ENCODE peak calls at places on chromosomes 16 and 17, in seven cellular contexts. T, I, X, G, W, D and Y are unnamed samples.

GRCh38 chr16:27304881-27305280 is 8.9 kb upstream of the IL4R start:
- DNase-seq in T (no peak), I (no peak), X (no peak), G (no peak), W (no peak), D (no peak), Y (no peak)

GRCh38 chr16:86221085-86221484 is 289.2 kb upstream of the FOXF1 start:
- DNase-seq in T (no peak), I (no peak), X (no peak), G (no peak), W (no peak), D (no peak), Y (no peak)

GRCh38 chr16:89565506-89566372 is 5.3 kb downstream of the RPL13 start:
- DNase-seq in T (peak), I (peak), X (peak), G (peak), W (peak), D (no peak), Y (peak)

GRCh38 chr16:27254262-27254811 is 14.2 kb downstream of the NSMCE1 start:
- DNase-seq in T (no peak), I (no peak), X (peak), G (no peak), W (no peak), D (no peak), Y (no peak)

GRCh38 chr17:1829189-1829578 is 518 bp downstream of the SMYD4 start:
- DNase-seq in T (no peak), I (peak), X (peak), G (no peak), W (no peak), D (peak), Y (peak)

GRCh38 chr17:29546834-29547233 is 20.0 kb downstream of the ABHD15 start:
- DNase-seq in T (no peak), I (no peak), X (no peak), G (no peak), W (no peak), D (no peak), Y (no peak)

GRCh38 chr17:62625184-62625869 is 2.1 kb upstream of the MRC2 start:
- DNase-seq in T (no peak), I (no peak), X (no peak), G (no peak), W (no peak), D (no peak), Y (no peak)

GRCh38 chr17:17605747-17606083 is 14.2 kb upstream of the PEMT start:
- DNase-seq in T (no peak), I (no peak), X (no peak), G (no peak), W (no peak), D (no peak), Y (no peak)

GRCh38 chr17:82031885-82032627 is 578 bp downstream of the RAC3 start:
- DNase-seq in T (no peak), I (peak), X (peak), G (no peak), W (no peak), D (no peak), Y (no peak)

GRCh38 chr17:50638851-50639767 is 4.4 kb downstream of the ABCC3 start:
- DNase-seq in T (no peak), I (no peak), X (no peak), G (peak), W (peak), D (peak), Y (peak)

GRCh38 chr16:77877712-77878111 is 89.3 kb downstream of the VAT1L start:
- DNase-seq in T (no peak), I (no peak), X (no peak), G (no peak), W (no peak), D (no peak), Y (no peak)

GRCh38 chr16:47970291-47970931 is 185.4 kb downstream of the ABCC12 start:
- DNase-seq in T (no peak), I (peak), X (no peak), G (peak), W (no peak), D (no peak), Y (no peak)

GRCh38 chr17:59846391-59847165 is 46.2 kb downstream of the TUBD1 start:
- DNase-seq in T (no peak), I (peak), X (peak), G (peak), W (peak), D (no peak), Y (peak)

GRCh38 chr17:56131431-56131830 is 21.8 kb upstream of the ANKFN1 start:
- DNase-seq in T (no peak), I (no peak), X (no peak), G (no peak), W (no peak), D (no peak), Y (no peak)

GRCh38 chr17:41910701-41911391 is 7.9 kb downstream of the ACLY start:
- DNase-seq in T (no peak), I (no peak), X (no peak), G (peak), W (no peak), D (no peak), Y (no peak)

GRCh38 chr17:29039764-29040598 is 3.0 kb upstream of the PIPOX start:
- DNase-seq in T (no peak), I (no peak), X (no peak), G (peak), W (no peak), D (no peak), Y (no peak)

GRCh38 chr17:50523208-50523607 is 9.3 kb upstream of the EPN3 start:
- DNase-seq in T (no peak), I (no peak), X (no peak), G (peak), W (no peak), D (no peak), Y (no peak)

GRCh38 chr16:66705790-66706505 is 9.4 kb upstream of the CMTM4 start:
- DNase-seq in T (no peak), I (no peak), X (no peak), G (peak), W (peak), D (peak), Y (no peak)

GRCh38 chr16:80618862-80619648 is 78.3 kb downstream of the DYNLRB2 start:
- DNase-seq in T (no peak), I (no peak), X (no peak), G (no peak), W (no peak), D (no peak), Y (no peak)

GRCh38 chr17:57676543-57676942 is 68.6 kb downstream of the CCDC182 start:
- DNase-seq in T (peak), I (no peak), X (no peak), G (no peak), W (no peak), D (no peak), Y (no peak)

GRCh38 chr17:74815671-74816370 is 39.7 kb upstream of the NAT9 start:
- DNase-seq in T (no peak), I (peak), X (no peak), G (peak), W (no peak), D (no peak), Y (no peak)

GRCh38 chr16:71927383-71927782 is 32.1 kb downstream of the IST1 start:
- DNase-seq in T (no peak), I (no peak), X (peak), G (peak), W (peak), D (peak), Y (peak)

GRCh38 chr16:85750827-85751641 is at the start of gene C16orf74:
- DNase-seq in T (peak), I (peak), X (no peak), G (no peak), W (peak), D (no peak), Y (peak)